ENCODE peak calls at places on chromosomes 16 and 17, in four cellular contexts. I is brain microvascular endothelial cell; V is HEK293T; F is stimulated activated CD4-positive, alpha-beta T cell treated with anti-CD3 and anti-CD28 coated beads, Interleukin-1b, Interleukin-23, amount 100 ng/mL, for 4 hours. B is an unnamed sample.

GRCh38 chr17:37310940-37311339 is 64.8 kb upstream of the C17orf78 start:
- DNase-seq in I (no peak), V (no peak), F (no peak), B (no peak)

GRCh38 chr17:44522883-44523671 is 19.9 kb upstream of the GPATCH8 start:
- DNase-seq in I (peak), V (peak), F (peak), B (peak)

GRCh38 chr17:51015145-51015558 is 105.5 kb downstream of the SPAG9 start:
- DNase-seq in I (no peak), V (no peak), F (no peak), B (no peak)

GRCh38 chr16:47342055-47342454 is 118.8 kb downstream of the ITFG1 start:
- DNase-seq in I (no peak), V (no peak), F (no peak), B (no peak)

GRCh38 chr16:89491238-89491869 is 993 bp upstream of the ANKRD11 start:
- DNase-seq in I (no peak), V (no peak), F (no peak), B (peak)

GRCh38 chr16:73015612-73016487 is 32.1 kb downstream of the ZFHX3 start:
- DNase-seq in I (no peak), V (no peak), F (no peak), B (peak)

GRCh38 chr17:61403846-61404701 is 4.4 kb downstream of the TBX2 start:
- DNase-seq in I (peak), V (no peak), F (no peak), B (no peak)

GRCh38 chr17:83185023-83186002 is 105.9 kb downstream of the METRNL start:
- DNase-seq in I (no peak), V (no peak), F (no peak), B (no peak)

GRCh38 chr17:32335647-32336046 is 6.3 kb downstream of the C17orf75 start:
- DNase-seq in I (peak), V (no peak), F (no peak), B (no peak)

GRCh38 chr17:11094377-11094776 is 146.6 kb upstream of the SHISA6 start:
- DNase-seq in I (no peak), V (no peak), F (no peak), B (no peak)

GRCh38 chr16:87002717-87003413 is 314.3 kb downstream of the C16orf95 start:
- DNase-seq in I (no peak), V (no peak), F (no peak), B (no peak)

GRCh38 chr17:35808240-35808961 is 883 bp upstream of the TAF15 start:
- DNase-seq in I (no peak), V (no peak), F (no peak), B (no peak)

GRCh38 chr16:67841816-67842508 is at the start of gene THAP11:
- DNase-seq in I (peak), V (peak), F (peak), B (peak)

GRCh38 chr17:36755586-36755985 is 154.2 kb downstream of the MRM1 start:
- DNase-seq in I (no peak), V (peak), F (peak), B (peak)

GRCh38 chr16:11112723-11113348 is 143.2 kb downstream of the SOCS1 start:
- DNase-seq in I (no peak), V (no peak), F (no peak), B (no peak)

GRCh38 chr16:88073201-88073721 is 122.0 kb downstream of the BANP start:
- DNase-seq in I (no peak), V (no peak), F (no peak), B (no peak)

GRCh38 chr17:50766222-50767023 is 895 bp downstream of the ANKRD40CL start:
- DNase-seq in I (no peak), V (no peak), F (no peak), B (no peak)

GRCh38 chr17:39838784-39839183 is 25.3 kb downstream of the IKZF3 start:
- DNase-seq in I (no peak), V (no peak), F (no peak), B (no peak)

GRCh38 chr16:69329369-69330285 is 761 bp downstream of the PDF start:
- DNase-seq in I (no peak), V (no peak), F (peak), B (peak)

GRCh38 chr16:64356267-64356666 is 765.6 kb downstream of the CDH11 start:
- DNase-seq in I (peak), V (no peak), F (no peak), B (no peak)

B was measured in trophoblast cell.